ENCODE peak calls at places on chromosome 18, in seven cellular contexts. One of them, this sample, is unnamed.

GRCh38 chr18:42392416-42392815 is 437.4 kb downstream of the PIK3C3 start:
- DNase-seq in heart left ventricle: no peak
- DNase-seq in Peyer's patch: no peak
- DNase-seq in tibial nerve: no peak
- DNase-seq in endothelial cell of umbilical vein: no peak
- DNase-seq in ovary: no peak
- DNase-seq in body of pancreas: no peak
- DNase-seq in this sample: no peak

GRCh38 chr18:5309888-5310470 is 14.5 kb upstream of the ZBTB14 start:
- DNase-seq in heart left ventricle: no peak
- DNase-seq in Peyer's patch: peak; percentile 52
- DNase-seq in tibial nerve: no peak
- DNase-seq in endothelial cell of umbilical vein: no peak
- DNase-seq in ovary: no peak
- DNase-seq in body of pancreas: peak; percentile 28
- DNase-seq in this sample: no peak

GRCh38 chr18:75267643-75268184 is 57.1 kb downstream of the TSHZ1 start:
- DNase-seq in heart left ventricle: no peak
- DNase-seq in Peyer's patch: no peak
- DNase-seq in tibial nerve: no peak
- DNase-seq in endothelial cell of umbilical vein: peak; percentile 83
- DNase-seq in ovary: no peak
- DNase-seq in body of pancreas: no peak
- DNase-seq in this sample: no peak

GRCh38 chr18:27704721-27705361 is 472.1 kb downstream of the CDH2 start:
- DNase-seq in heart left ventricle: no peak
- DNase-seq in Peyer's patch: no peak
- DNase-seq in tibial nerve: no peak
- DNase-seq in endothelial cell of umbilical vein: no peak
- DNase-seq in ovary: no peak
- DNase-seq in body of pancreas: no peak
- DNase-seq in this sample: no peak

GRCh38 chr18:58396144-58396543 is 232.7 kb downstream of the ALPK2 start:
- DNase-seq in heart left ventricle: no peak
- DNase-seq in Peyer's patch: no peak
- DNase-seq in tibial nerve: no peak
- DNase-seq in endothelial cell of umbilical vein: no peak
- DNase-seq in ovary: no peak
- DNase-seq in body of pancreas: no peak
- DNase-seq in this sample: no peak

GRCh38 chr18:34809697-34810096 is 99.6 kb downstream of the DTNA start:
- DNase-seq in heart left ventricle: no peak
- DNase-seq in Peyer's patch: peak; percentile 68
- DNase-seq in tibial nerve: peak; percentile 41
- DNase-seq in endothelial cell of umbilical vein: peak; percentile 31
- DNase-seq in ovary: peak; percentile 71
- DNase-seq in body of pancreas: peak; percentile 49
- DNase-seq in this sample: no peak

GRCh38 chr18:13436596-13436995 is 218.0 kb downstream of the LDLRAD4 start:
- DNase-seq in heart left ventricle: no peak
- DNase-seq in Peyer's patch: no peak
- DNase-seq in tibial nerve: no peak
- DNase-seq in endothelial cell of umbilical vein: no peak
- DNase-seq in ovary: no peak
- DNase-seq in body of pancreas: no peak
- DNase-seq in this sample: no peak

GRCh38 chr18:13246591-13246990 is 28.0 kb downstream of the LDLRAD4 start:
- DNase-seq in heart left ventricle: no peak
- DNase-seq in Peyer's patch: no peak
- DNase-seq in tibial nerve: no peak
- DNase-seq in endothelial cell of umbilical vein: no peak
- DNase-seq in ovary: no peak
- DNase-seq in body of pancreas: no peak
- DNase-seq in this sample: no peak

GRCh38 chr18:42675810-42676209 is 439.7 kb downstream of the RIT2 start:
- DNase-seq in heart left ventricle: no peak
- DNase-seq in Peyer's patch: no peak
- DNase-seq in tibial nerve: no peak
- DNase-seq in endothelial cell of umbilical vein: no peak
- DNase-seq in ovary: no peak
- DNase-seq in body of pancreas: no peak
- DNase-seq in this sample: no peak

GRCh38 chr18:74256190-74256589 is 35.6 kb downstream of the CYB5A start:
- DNase-seq in heart left ventricle: peak; percentile 37
- DNase-seq in Peyer's patch: no peak
- DNase-seq in tibial nerve: no peak
- DNase-seq in endothelial cell of umbilical vein: no peak
- DNase-seq in ovary: no peak
- DNase-seq in body of pancreas: no peak
- DNase-seq in this sample: no peak

GRCh38 chr18:49563701-49564100 is 1.8 kb downstream of the LIPG start:
- DNase-seq in heart left ventricle: no peak
- DNase-seq in Peyer's patch: no peak
- DNase-seq in tibial nerve: no peak
- DNase-seq in endothelial cell of umbilical vein: no peak
- DNase-seq in ovary: no peak
- DNase-seq in body of pancreas: no peak
- DNase-seq in this sample: no peak

GRCh38 chr18:47929681-47930085 is 776 bp downstream of the SMAD2 start:
- DNase-seq in heart left ventricle: no peak
- DNase-seq in Peyer's patch: no peak
- DNase-seq in tibial nerve: no peak
- DNase-seq in endothelial cell of umbilical vein: no peak
- DNase-seq in ovary: no peak
- DNase-seq in body of pancreas: no peak
- DNase-seq in this sample: no peak

GRCh38 chr18:40867452-40867851 is 1087.6 kb upstream of the PIK3C3 start:
- DNase-seq in heart left ventricle: no peak
- DNase-seq in Peyer's patch: no peak
- DNase-seq in tibial nerve: no peak
- DNase-seq in endothelial cell of umbilical vein: no peak
- DNase-seq in ovary: no peak
- DNase-seq in body of pancreas: no peak
- DNase-seq in this sample: no peak

GRCh38 chr18:56785006-56785405 is 133.8 kb downstream of the WDR7 start:
- DNase-seq in heart left ventricle: no peak
- DNase-seq in Peyer's patch: no peak
- DNase-seq in tibial nerve: no peak
- DNase-seq in endothelial cell of umbilical vein: no peak
- DNase-seq in ovary: no peak
- DNase-seq in body of pancreas: no peak
- DNase-seq in this sample: no peak

GRCh38 chr18:41767960-41768359 is 187.1 kb upstream of the PIK3C3 start:
- DNase-seq in heart left ventricle: no peak
- DNase-seq in Peyer's patch: no peak
- DNase-seq in tibial nerve: no peak
- DNase-seq in endothelial cell of umbilical vein: no peak
- DNase-seq in ovary: no peak
- DNase-seq in body of pancreas: no peak
- DNase-seq in this sample: no peak

GRCh38 chr18:40371673-40372072 is 1583.4 kb upstream of the PIK3C3 start:
- DNase-seq in heart left ventricle: no peak
- DNase-seq in Peyer's patch: no peak
- DNase-seq in tibial nerve: no peak
- DNase-seq in endothelial cell of umbilical vein: peak; percentile 88
- DNase-seq in ovary: no peak
- DNase-seq in body of pancreas: no peak
- DNase-seq in this sample: no peak

GRCh38 chr18:11316546-11316945 is 167.2 kb upstream of the PIEZO2 start:
- DNase-seq in heart left ventricle: no peak
- DNase-seq in Peyer's patch: no peak
- DNase-seq in tibial nerve: no peak
- DNase-seq in endothelial cell of umbilical vein: no peak
- DNase-seq in ovary: no peak
- DNase-seq in body of pancreas: no peak
- DNase-seq in this sample: no peak

GRCh38 chr18:78751664-78752063 is 228.0 kb upstream of the SALL3 start:
- DNase-seq in heart left ventricle: no peak
- DNase-seq in Peyer's patch: peak; percentile 21
- DNase-seq in tibial nerve: no peak
- DNase-seq in endothelial cell of umbilical vein: no peak
- DNase-seq in ovary: no peak
- DNase-seq in body of pancreas: no peak
- DNase-seq in this sample: no peak

GRCh38 chr18:74950479-74950878 is 258.5 kb downstream of the PTGR3 start:
- DNase-seq in heart left ventricle: no peak
- DNase-seq in Peyer's patch: no peak
- DNase-seq in tibial nerve: no peak
- DNase-seq in endothelial cell of umbilical vein: peak; percentile 59
- DNase-seq in ovary: no peak
- DNase-seq in body of pancreas: no peak
- DNase-seq in this sample: no peak

GRCh38 chr18:9559253-9559652 is 55.1 kb downstream of the PPP4R1 start:
- DNase-seq in heart left ventricle: no peak
- DNase-seq in Peyer's patch: no peak
- DNase-seq in tibial nerve: no peak
- DNase-seq in endothelial cell of umbilical vein: no peak
- DNase-seq in ovary: no peak
- DNase-seq in body of pancreas: no peak
- DNase-seq in this sample: no peak

GRCh38 chr18:9558397-9559064 is 55.8 kb downstream of the PPP4R1 start:
- DNase-seq in heart left ventricle: no peak
- DNase-seq in Peyer's patch: no peak
- DNase-seq in tibial nerve: no peak
- DNase-seq in endothelial cell of umbilical vein: no peak
- DNase-seq in ovary: no peak
- DNase-seq in body of pancreas: no peak
- DNase-seq in this sample: no peak

GRCh38 chr18:9563326-9563725 is 51.0 kb downstream of the PPP4R1 start:
- DNase-seq in heart left ventricle: no peak
- DNase-seq in Peyer's patch: no peak
- DNase-seq in tibial nerve: no peak
- DNase-seq in endothelial cell of umbilical vein: no peak
- DNase-seq in ovary: no peak
- DNase-seq in body of pancreas: peak; percentile 28
- DNase-seq in this sample: no peak

GRCh38 chr18:9562584-9562983 is 51.8 kb downstream of the PPP4R1 start:
- DNase-seq in heart left ventricle: no peak
- DNase-seq in Peyer's patch: no peak
- DNase-seq in tibial nerve: no peak
- DNase-seq in endothelial cell of umbilical vein: no peak
- DNase-seq in ovary: no peak
- DNase-seq in body of pancreas: no peak
- DNase-seq in this sample: no peak

GRCh38 chr18:9561774-9562173 is 52.6 kb downstream of the PPP4R1 start:
- DNase-seq in heart left ventricle: no peak
- DNase-seq in Peyer's patch: no peak
- DNase-seq in tibial nerve: no peak
- DNase-seq in endothelial cell of umbilical vein: no peak
- DNase-seq in ovary: no peak
- DNase-seq in body of pancreas: no peak
- DNase-seq in this sample: no peak
- H3K36me3 ChIP-seq in heart left ventricle: peaks cover 21% of the 10 kb centered on the region
- H3K36me3 ChIP-seq in Peyer's patch: no peaks in the 10 kb centered on the region
- H3K36me3 ChIP-seq in tibial nerve: peaks cover 69% of the 10 kb centered on the region
- H3K36me3 ChIP-seq in endothelial cell of umbilical vein: peaks cover 19% of the 10 kb centered on the region
- H3K36me3 ChIP-seq in ovary: no peaks in the 10 kb centered on the region
- H3K36me3 ChIP-seq in body of pancreas: peaks cover 27% of the 10 kb centered on the region
- H3K36me3 ChIP-seq in this sample: peaks cover 22% of the 10 kb centered on the region

GRCh38 chr18:9102391-9103216 is at the start of gene NDUFV2:
- DNase-seq in heart left ventricle: peak; percentile 99
- DNase-seq in Peyer's patch: peak; percentile 99
- DNase-seq in tibial nerve: peak; percentile 93
- DNase-seq in endothelial cell of umbilical vein: peak; percentile 95
- DNase-seq in ovary: peak; percentile 97
- DNase-seq in body of pancreas: peak; percentile 96
- DNase-seq in this sample: peak; percentile 85
- TF ChIP-seq POLR2A in heart left ventricle: peak; percentile 88
- TF ChIP-seq POLR2A in Peyer's patch: peak; percentile 92
- TF ChIP-seq POLR2A in tibial nerve: peak; percentile 89
- TF ChIP-seq POLR2A in endothelial cell of umbilical vein: peak; percentile 47
- TF ChIP-seq POLR2A in ovary: peak; percentile 83
- TF ChIP-seq POLR2A in body of pancreas: peak; percentile 90
- TF ChIP-seq POLR2A in this sample: peak; percentile 98

GRCh38 chr18:69948919-69949537 is 1.4 kb upstream of the CD226 start:
- DNase-seq in heart left ventricle: peak; percentile 37
- DNase-seq in Peyer's patch: peak; percentile 69
- DNase-seq in tibial nerve: no peak
- DNase-seq in endothelial cell of umbilical vein: peak; percentile 9
- DNase-seq in ovary: no peak
- DNase-seq in body of pancreas: peak; percentile 48
- DNase-seq in this sample: no peak
- H3K36me3 ChIP-seq in heart left ventricle: no peaks in the 10 kb centered on the region
- H3K36me3 ChIP-seq in Peyer's patch: no peaks in the 10 kb centered on the region
- H3K36me3 ChIP-seq in tibial nerve: no peaks in the 10 kb centered on the region
- H3K36me3 ChIP-seq in endothelial cell of umbilical vein: no peaks in the 10 kb centered on the region
- H3K36me3 ChIP-seq in ovary: no peaks in the 10 kb centered on the region
- H3K36me3 ChIP-seq in body of pancreas: no peaks in the 10 kb centered on the region
- H3K36me3 ChIP-seq in this sample: no peaks in the 10 kb centered on the region

GRCh38 chr18:77115461-77115907 is 17.1 kb downstream of the MBP start:
- DNase-seq in heart left ventricle: peak; percentile 14
- DNase-seq in Peyer's patch: no peak
- DNase-seq in tibial nerve: no peak
- DNase-seq in endothelial cell of umbilical vein: no peak
- DNase-seq in ovary: no peak
- DNase-seq in body of pancreas: no peak
- DNase-seq in this sample: no peak

GRCh38 chr18:77119851-77120491 is 12.6 kb downstream of the MBP start:
- DNase-seq in heart left ventricle: no peak
- DNase-seq in Peyer's patch: peak; percentile 41
- DNase-seq in tibial nerve: no peak
- DNase-seq in endothelial cell of umbilical vein: no peak
- DNase-seq in ovary: no peak
- DNase-seq in body of pancreas: no peak
- DNase-seq in this sample: no peak

GRCh38 chr18:77118256-77119090 is 14.1 kb downstream of the MBP start:
- DNase-seq in heart left ventricle: no peak
- DNase-seq in Peyer's patch: peak; percentile 38
- DNase-seq in tibial nerve: no peak
- DNase-seq in endothelial cell of umbilical vein: no peak
- DNase-seq in ovary: no peak
- DNase-seq in body of pancreas: no peak
- DNase-seq in this sample: no peak

GRCh38 chr18:77116201-77117080 is 16.1 kb downstream of the MBP start:
- DNase-seq in heart left ventricle: peak; percentile 9
- DNase-seq in Peyer's patch: peak; percentile 41
- DNase-seq in tibial nerve: no peak
- DNase-seq in endothelial cell of umbilical vein: no peak
- DNase-seq in ovary: no peak
- DNase-seq in body of pancreas: no peak
- DNase-seq in this sample: no peak

DNA sequence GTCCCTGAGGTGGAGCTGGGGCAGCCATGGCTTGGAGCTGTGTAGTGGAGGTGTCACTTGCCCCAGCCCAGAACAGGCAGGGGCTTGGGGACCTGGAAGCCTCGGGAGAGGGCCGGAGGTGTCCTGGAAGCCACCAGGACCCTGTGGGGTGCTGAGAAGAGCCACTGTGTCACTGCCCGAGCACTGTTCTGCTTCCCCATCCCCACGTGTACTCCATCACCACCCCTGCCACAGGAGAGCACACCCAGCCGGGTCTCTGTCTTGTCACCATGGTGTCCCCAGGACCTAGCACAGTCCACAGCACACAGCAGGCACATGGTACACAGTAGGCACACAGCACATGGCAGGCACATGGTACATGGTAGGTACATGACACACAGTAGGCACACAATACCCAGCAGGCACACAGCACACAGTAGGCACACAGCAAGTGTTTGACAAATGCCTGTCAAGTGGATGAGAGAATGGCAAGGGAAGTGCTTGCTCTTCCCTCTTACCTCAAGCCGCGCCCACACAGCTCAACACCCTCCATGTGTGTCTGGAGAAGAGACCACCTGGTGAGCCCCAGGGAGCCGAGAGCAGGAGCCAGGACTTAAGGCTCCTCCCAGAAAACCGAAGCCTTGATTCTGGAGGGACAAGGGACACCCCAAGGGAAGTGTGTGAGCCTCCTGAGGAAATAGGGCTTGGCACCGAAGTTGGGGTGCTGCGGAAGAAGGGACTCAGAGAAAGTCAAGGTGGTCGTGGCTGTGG is 13.3 kb downstream of the MBP start:
- DNase-seq in heart left ventricle: no peak
- DNase-seq in Peyer's patch: peak; percentile 36
- DNase-seq in tibial nerve: no peak
- DNase-seq in endothelial cell of umbilical vein: no peak
- DNase-seq in ovary: no peak
- DNase-seq in body of pancreas: no peak
- DNase-seq in this sample: no peak
- TF ChIP-seq POLR2A in heart left ventricle: no peak
- TF ChIP-seq POLR2A in Peyer's patch: no peak
- TF ChIP-seq POLR2A in tibial nerve: no peak
- TF ChIP-seq POLR2A in endothelial cell of umbilical vein: no peak
- TF ChIP-seq POLR2A in ovary: no peak
- TF ChIP-seq POLR2A in body of pancreas: no peak
- TF ChIP-seq POLR2A in this sample: no peak

This sample was measured in esophagus squamous epithelium.